ENCODE peak calls at places on chromosomes 1 and 21, in four cellular contexts. Y is prostate gland, Z is H1, L is Panc1. M is an unnamed sample.

GRCh38 chr1:72804541-72804940 is 522.2 kb upstream of the NEGR1 start:
- DNase-seq in Y (no peak), L (no peak), Z (no peak), M (no peak)

GRCh38 chr1:201882665-201883132 is 6.0 kb upstream of the SHISA4 start:
- DNase-seq in Z (no peak), L (peak), Y (no peak), M (peak)

GRCh38 chr1:208100906-208101305 is 143.3 kb downstream of the PLXNA2 start:
- DNase-seq in L (no peak), Y (no peak), Z (no peak), M (no peak)

GRCh38 chr1:201126832-201127754 is at the start of gene ASCL5:
- DNase-seq in Z (no peak), Y (no peak), L (no peak), M (no peak)

GRCh38 chr21:26833460-26833939 is 11.7 kb downstream of the ADAMTS1 start:
- DNase-seq in Z (no peak), L (no peak), Y (no peak), M (no peak)

GRCh38 chr21:44778094-44778493 is 23.5 kb downstream of the UBE2G2 start:
- DNase-seq in L (no peak), Y (no peak), Z (no peak), M (no peak)

GRCh38 chr1:43554444-43554992 is 23.8 kb downstream of the PTPRF start:
- DNase-seq in Y (no peak), Z (no peak), L (no peak), M (no peak)

GRCh38 chr1:39117985-39118384 is 86.5 kb upstream of the MACF1 start:
- DNase-seq in Z (no peak), L (no peak), Y (no peak), M (no peak)

GRCh38 chr21:14836950-14837349 is 227.8 kb downstream of the NRIP1 start:
- DNase-seq in Y (no peak), Z (no peak), L (no peak), M (no peak)

GRCh38 chr1:30123036-30123535 is 600.3 kb downstream of the MATN1 start:
- DNase-seq in L (no peak), Y (no peak), Z (no peak), M (no peak)

GRCh38 chr1:217687511-217687910 is 56.4 kb downstream of the SPATA17 start:
- DNase-seq in Z (no peak), Y (no peak), L (no peak), M (no peak)

GRCh38 chr21:17343055-17343454 is 169.8 kb upstream of the CXADR start:
- DNase-seq in L (no peak), Z (no peak), Y (no peak), M (no peak)

GRCh38 chr1:97340951-97341350 is 579.9 kb downstream of the DPYD start:
- DNase-seq in Z (no peak), L (no peak), Y (no peak), M (no peak)

GRCh38 chr1:40313329-40313957 is 3.6 kb downstream of the COL9A2 start:
- DNase-seq in Z (no peak), Y (no peak), L (no peak), M (no peak)

GRCh38 chr1:111904478-111905218 is 84.8 kb downstream of the KCND3 start:
- DNase-seq in Z (no peak), L (no peak), Y (no peak), M (no peak)

GRCh38 chr1:6603851-6604558 is 1.3 kb upstream of the KLHL21 start:
- DNase-seq in Z (peak), Y (peak), L (no peak), M (peak)

GRCh38 chr1:31760422-31760900 is 3.7 kb downstream of the ADGRB2 start:
- DNase-seq in L (no peak), Z (no peak), Y (no peak), M (no peak)

GRCh38 chr1:31760901-31761470 is 3.2 kb downstream of the ADGRB2 start:
- DNase-seq in L (no peak), Y (peak), Z (no peak), M (peak)

GRCh38 chr1:31757204-31757679 is 6.9 kb downstream of the ADGRB2 start:
- DNase-seq in Z (no peak), Y (no peak), L (no peak), M (no peak)

GRCh38 chr1:31757989-31758388 is 6.2 kb downstream of the ADGRB2 start:
- DNase-seq in Z (no peak), Y (no peak), L (no peak), M (no peak)

DNA sequence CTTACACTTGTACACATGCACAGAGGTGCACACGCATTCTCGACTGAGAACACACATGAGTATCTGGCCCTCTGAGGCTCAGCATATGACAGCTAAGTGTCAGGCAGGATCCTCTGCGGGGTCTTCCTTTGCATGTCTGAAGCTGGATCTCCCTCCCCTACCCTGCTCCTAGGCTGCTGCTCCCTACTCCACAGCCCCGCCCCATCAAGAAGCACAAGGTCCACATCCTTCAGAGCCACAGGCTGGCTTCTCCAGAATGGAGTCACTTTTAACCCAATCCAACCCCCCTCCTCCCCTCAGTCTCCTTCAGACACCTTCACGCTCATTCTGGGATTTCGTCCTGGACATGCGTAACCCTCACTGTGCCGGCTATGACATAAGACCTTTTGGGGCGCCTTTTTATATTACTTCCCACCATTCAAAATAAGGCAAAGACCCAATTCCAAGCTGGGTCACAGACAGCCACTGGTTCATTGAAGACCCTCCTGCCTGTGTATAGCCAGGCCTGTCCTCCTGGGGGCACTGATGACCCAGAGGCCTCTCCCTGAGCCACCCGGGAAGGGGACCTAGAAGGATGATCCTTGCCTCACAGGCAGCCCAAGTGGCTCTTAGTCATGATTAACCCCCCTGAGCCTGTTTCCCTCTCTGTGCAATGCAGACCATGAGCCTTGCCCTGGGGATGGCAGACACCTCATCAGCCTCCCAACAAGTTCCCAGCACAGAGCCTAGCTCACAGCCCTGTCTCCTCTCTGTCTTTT is 4.7 kb downstream of the ADGRB2 start:
- DNase-seq in L (no peak), Y (no peak), Z (no peak), M (no peak)
- TF ChIP-seq CTCF in L (no peak), Y (no peak), Z (peak), M (no peak)

DNA sequence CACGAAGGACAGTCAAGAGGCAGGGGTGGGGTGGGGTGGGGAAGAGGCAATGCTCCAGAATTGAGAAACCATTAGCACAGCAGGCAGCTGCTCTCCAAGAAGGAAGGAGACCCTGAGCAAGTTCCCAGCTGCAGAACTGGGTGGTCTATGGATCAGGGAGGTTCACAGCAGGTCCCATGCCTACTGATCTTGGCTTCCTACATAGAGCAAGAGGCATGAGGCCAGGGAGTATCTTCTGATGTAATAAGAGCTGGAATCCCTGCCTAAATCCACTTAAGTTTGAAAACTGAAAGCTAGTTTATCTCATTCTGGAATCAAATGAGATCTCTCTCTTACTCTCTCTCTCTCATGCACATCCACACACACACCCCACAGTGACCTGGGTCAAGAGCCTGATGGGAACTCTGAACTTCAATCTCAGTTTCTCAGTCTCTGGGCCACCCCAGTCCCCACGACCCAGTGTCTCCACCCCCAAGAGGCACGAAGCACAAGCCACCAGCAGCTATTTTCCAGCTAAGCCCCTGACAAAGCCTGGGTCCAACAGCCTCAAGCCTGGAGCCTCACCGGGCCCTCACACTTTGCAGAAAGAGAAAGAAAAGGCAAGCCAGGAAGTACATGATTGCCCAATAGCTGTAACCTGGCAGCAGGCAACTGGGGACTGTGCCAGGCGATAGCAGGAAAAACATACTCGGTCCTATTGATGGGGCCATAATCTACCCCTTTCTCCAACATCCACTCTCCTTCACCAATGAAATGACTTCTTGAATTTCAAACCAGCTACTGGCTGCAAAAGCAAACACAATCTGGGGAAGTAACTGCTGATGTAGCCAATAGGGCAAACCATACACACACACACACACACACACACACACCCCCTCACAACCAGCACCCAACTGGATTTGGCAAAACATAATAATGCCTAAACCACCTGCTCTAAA is 2.2 kb downstream of the NUAK2 start:
- DNase-seq in L (no peak), Z (no peak), Y (peak), M (peak)
- TF ChIP-seq POLR2AphosphoS5 in L (no peak), Z (peak), Y (peak), M (no peak)

DNA sequence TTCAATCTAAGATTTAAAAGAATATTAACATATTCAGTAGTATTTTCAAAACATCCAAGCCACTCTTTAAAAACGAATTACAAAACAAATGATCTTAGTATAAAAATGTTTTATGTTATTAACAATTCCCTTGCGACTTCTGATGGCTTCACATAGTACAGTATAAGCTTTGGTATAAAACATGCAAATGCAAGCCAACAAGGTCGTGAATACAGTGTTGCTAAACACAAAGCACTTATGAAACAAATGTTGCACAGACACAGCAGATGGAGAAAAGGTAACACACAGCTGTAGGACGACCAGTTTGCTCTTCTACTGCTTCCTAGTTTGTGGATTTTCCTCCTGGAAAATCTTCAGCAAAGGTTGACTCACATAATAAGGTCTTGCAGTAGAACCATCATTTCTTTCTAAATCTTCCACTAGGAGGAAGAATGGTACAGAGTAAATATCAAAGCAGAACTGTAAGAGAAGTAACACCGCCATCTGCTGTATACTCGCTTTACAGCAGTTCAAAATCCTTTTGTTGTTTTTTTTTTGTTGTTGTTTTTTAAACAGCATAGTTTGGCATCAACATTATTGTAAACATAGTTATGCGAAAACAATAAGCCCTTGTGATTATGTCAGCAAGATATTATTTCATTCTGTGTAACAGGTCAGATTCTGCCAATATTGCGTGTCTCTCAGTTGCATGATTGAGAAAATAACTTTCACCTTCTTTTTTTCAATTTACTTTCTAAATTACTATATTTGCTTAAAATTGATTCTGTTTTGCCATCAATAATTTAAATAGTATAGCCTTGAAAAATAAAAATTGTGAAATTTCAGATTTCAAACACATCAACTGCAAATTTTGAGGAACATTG is 69.5 kb downstream of the LHX8 start:
- DNase-seq in Y (no peak), L (peak), Z (no peak), M (no peak)
- TF ChIP-seq CTCF in Y (peak), L (peak), Z (peak), M (peak)

GRCh38 chr1:41662061-41662655 is 177.7 kb upstream of the EDN2 start:
- DNase-seq in Z (no peak), Y (peak), L (no peak), M (peak)
- TF ChIP-seq POLR2AphosphoS5 in Z (no peak), Y (no peak), L (no peak), M (peak)

DNA sequence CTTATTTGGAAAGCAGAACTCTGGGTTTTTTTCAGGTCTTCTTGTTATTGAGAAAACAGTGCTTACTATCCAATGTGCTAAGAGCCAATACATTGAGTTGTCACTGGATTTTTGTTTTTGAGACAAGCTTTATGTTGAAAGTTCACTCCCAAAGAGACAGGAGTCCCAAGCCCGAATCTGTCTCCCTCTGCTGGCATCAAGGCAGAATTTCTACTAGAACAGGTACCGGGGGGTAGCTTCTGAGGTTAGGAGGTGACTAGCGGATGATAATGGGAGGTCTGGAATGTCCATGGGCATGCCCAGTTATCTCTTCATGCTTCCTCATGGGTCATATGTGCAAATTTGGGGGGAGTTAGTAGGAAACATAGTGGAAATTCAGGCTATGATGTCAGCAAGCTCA is 25.1 kb downstream of the ZNF124 start:
- DNase-seq in Y (no peak), Z (peak), L (no peak), M (no peak)
- TF ChIP-seq CTCF in Y (no peak), Z (peak), L (peak), M (no peak)